ENCODE peak calls at places on chromosomes 7 and 10, in five cellular contexts. E, I, Z, K and W are unnamed samples.

GRCh38 chr10:88838766-88839165 is 12.9 kb downstream of the ANKRD22 start:
- DNase-seq in Z (no peak), K (no peak), I (no peak), E (no peak), W (no peak)

GRCh38 chr10:29689001-29689400 is 54.2 kb upstream of the SVIL start:
- DNase-seq in E (peak; percentile 35), K (no peak), Z (no peak), I (no peak), W (no peak)

GRCh38 chr10:103759100-103759781 is 96.1 kb downstream of the SH3PXD2A start:
- DNase-seq in Z (peak; percentile 60), I (peak; percentile 49), K (peak; percentile 60), E (no peak), W (no peak)

GRCh38 chr7:152132812-152133211 is 107.3 kb downstream of the GALNT11 start:
- DNase-seq in I (no peak), Z (no peak), K (no peak), E (no peak), W (no peak)

GRCh38 chr10:109773818-109774440 is 149.4 kb downstream of the XPNPEP1 start:
- DNase-seq in E (peak; percentile 6), Z (no peak), K (peak; percentile 33), I (no peak), W (no peak)

GRCh38 chr7:45660901-45661211 is 86.7 kb downstream of the ADCY1 start:
- DNase-seq in K (no peak), I (no peak), Z (no peak), E (no peak), W (peak; percentile 1)

GRCh38 chr7:4762121-4763055 is 13.0 kb upstream of the AP5Z1 start:
- DNase-seq in K (no peak), Z (no peak), I (no peak), E (no peak), W (no peak)

GRCh38 chr7:117458977-117459583 is 20.7 kb upstream of the CFTR start:
- DNase-seq in K (peak; percentile 11), Z (no peak), I (no peak), E (no peak), W (no peak)

GRCh38 chr10:78407009-78407711 is 373.5 kb downstream of the RPS24 start:
- DNase-seq in I (peak; percentile 89), Z (peak; percentile 86), E (peak; percentile 78), K (peak; percentile 86), W (peak; percentile 92)

GRCh38 chr7:99525713-99526440 is 21.4 kb downstream of the ZKSCAN5 start:
- DNase-seq in E (no peak), K (no peak), I (no peak), Z (no peak), W (no peak)

GRCh38 chr10:23075672-23076071 is 19.7 kb upstream of the MSRB2 start:
- DNase-seq in I (no peak), K (no peak), Z (no peak), E (no peak), W (no peak)

GRCh38 chr7:36387437-36388345 is 2.0 kb upstream of the ANLN start:
- DNase-seq in K (no peak), I (no peak), Z (no peak), E (no peak), W (no peak)

GRCh38 chr10:24541239-24541753 is 182.4 kb downstream of the ARHGAP21 start:
- DNase-seq in E (no peak), K (no peak), I (no peak), Z (no peak), W (no peak)